ENCODE peak calls at places on chromosomes 12 and 14, in nine cellular contexts. Y is CD8-positive, alpha-beta memory T cell; R is SK-N-SH; S is activated T-helper 9 cell treated with anti-CD3 and anti-CD28 coated beads, Interleukin-2, amount 50 U/mL, for 16 hours; L is KG1; B is AG09309; V is D341Med; H is C1 segment of cervical spinal cord; D is activated T-cell treated with anti-CD3 and anti-CD28 coated beads for 1 hour. K is an unnamed sample.

GRCh38 chr14:54312166-54312801 is 84.5 kb upstream of the CDKN3 start:
- DNase-seq in Y (no peak), R (no peak), S (no peak), L (no peak), B (peak), V (no peak), H (no peak), D (no peak), K (no peak)

GRCh38 chr12:119169150-119169549 is 9.6 kb upstream of the HSPB8 start:
- DNase-seq in Y (no peak), R (no peak), S (no peak), L (no peak), B (no peak), V (no peak), H (no peak), D (no peak), K (no peak)

GRCh38 chr14:52923902-52924575 is 26.8 kb downstream of the FERMT2 start:
- DNase-seq in Y (no peak), R (no peak), S (no peak), L (no peak), B (no peak), V (no peak), H (no peak), D (no peak), K (no peak)

GRCh38 chr12:120089105-120089504 is 27.4 kb downstream of the RAB35 start:
- DNase-seq in Y (no peak), R (no peak), S (no peak), L (no peak), B (no peak), V (no peak), H (no peak), D (no peak), K (no peak)

GRCh38 chr12:108234155-108234554 is 105.0 kb downstream of the CMKLR1 start:
- DNase-seq in Y (no peak), R (peak), S (no peak), L (no peak), B (peak), V (peak), H (no peak), D (no peak), K (no peak)

GRCh38 chr12:104573-105081 is 38.1 kb downstream of the IQSEC3 start:
- DNase-seq in Y (no peak), R (no peak), S (no peak), L (no peak), B (no peak), V (peak), H (no peak), D (no peak), K (peak)

GRCh38 chr12:51840966-51841365 is 7.6 kb downstream of the FIGNL2 start:
- DNase-seq in Y (no peak), R (no peak), S (no peak), L (no peak), B (no peak), V (no peak), H (no peak), D (no peak), K (no peak)

GRCh38 chr14:73526036-73526984 is 10.6 kb upstream of the ACOT1 start:
- DNase-seq in Y (no peak), R (peak), S (no peak), L (no peak), B (no peak), V (peak), H (no peak), D (no peak), K (no peak)

GRCh38 chr14:36848213-36848612 is 186.6 kb downstream of the PAX9 start:
- DNase-seq in Y (no peak), R (no peak), S (no peak), L (no peak), B (no peak), V (no peak), H (no peak), D (no peak), K (no peak)

GRCh38 chr12:121579981-121580868 is 598 bp downstream of the KDM2B start:
- DNase-seq in Y (peak), R (peak), S (peak), L (peak), B (no peak), V (peak), H (peak), D (peak), K (peak)

GRCh38 chr12:53061404-53062010 is 11.6 kb downstream of the TNS2 start:
- DNase-seq in Y (no peak), R (no peak), S (no peak), L (no peak), B (no peak), V (no peak), H (no peak), D (no peak), K (no peak)

GRCh38 chr12:9273276-9273675 is 65.1 kb upstream of the PZP start:
- DNase-seq in Y (no peak), R (no peak), S (no peak), L (no peak), B (peak), V (no peak), H (no peak), D (no peak), K (no peak)

GRCh38 chr14:55448146-55448614 is 7.8 kb upstream of the TBPL2 start:
- DNase-seq in Y (no peak), R (no peak), S (no peak), L (no peak), B (peak), V (no peak), H (no peak), D (no peak), K (no peak)

GRCh38 chr12:120215766-120216735 is 15.1 kb upstream of the RPLP0 start:
- DNase-seq in Y (no peak), R (no peak), S (no peak), L (no peak), B (no peak), V (peak), H (no peak), D (no peak), K (no peak)

GRCh38 chr14:39097159-39097558 is 5.9 kb downstream of the SEC23A start:
- DNase-seq in Y (no peak), R (no peak), S (no peak), L (no peak), B (no peak), V (no peak), H (no peak), D (no peak), K (no peak)

GRCh38 chr14:104341532-104342434 is 203.4 kb downstream of the KIF26A start:
- DNase-seq in Y (no peak), R (peak), S (no peak), L (no peak), B (no peak), V (peak), H (no peak), D (no peak), K (no peak)

GRCh38 chr12:3365416-3366385 is 125.3 kb upstream of the PRMT8 start:
- DNase-seq in Y (no peak), R (peak), S (no peak), L (no peak), B (no peak), V (peak), H (no peak), D (no peak), K (no peak)

GRCh38 chr12:101823891-101824290 is 6.9 kb downstream of the GNPTAB start:
- DNase-seq in Y (peak), R (peak), S (peak), L (peak), B (no peak), V (peak), H (peak), D (peak), K (peak)

GRCh38 chr12:82225871-82226270 is 132.3 kb downstream of the CCDC59 start:
- DNase-seq in Y (no peak), R (no peak), S (no peak), L (no peak), B (no peak), V (no peak), H (no peak), D (no peak), K (no peak)

GRCh38 chr14:87334997-87335675 is 657.8 kb downstream of the GALC start:
- DNase-seq in Y (no peak), R (no peak), S (no peak), L (no peak), B (no peak), V (no peak), H (no peak), D (no peak), K (no peak)

GRCh38 chr12:111454716-111455447 is 49.2 kb downstream of the SH2B3 start:
- DNase-seq in Y (no peak), R (no peak), S (no peak), L (no peak), B (no peak), V (no peak), H (no peak), D (no peak), K (no peak)

GRCh38 chr12:85448548-85449139 is 168.6 kb downstream of the ALX1 start:
- DNase-seq in Y (no peak), R (peak), S (no peak), L (no peak), B (no peak), V (peak), H (no peak), D (no peak), K (no peak)

GRCh38 chr14:36223558-36223957 is 47.0 kb upstream of the PTCSC3 start:
- DNase-seq in Y (no peak), R (no peak), S (no peak), L (no peak), B (no peak), V (no peak), H (no peak), D (no peak), K (no peak)

GRCh38 chr12:55658635-55659391 is 22.1 kb downstream of the OR10P1 start:
- DNase-seq in Y (no peak), R (no peak), S (no peak), L (no peak), B (no peak), V (no peak), H (no peak), D (no peak), K (no peak)

GRCh38 chr12:51329742-51330141 is 5.8 kb upstream of the BIN2 start:
- DNase-seq in Y (no peak), R (no peak), S (no peak), L (no peak), B (no peak), V (no peak), H (no peak), D (no peak), K (no peak)

GRCh38 chr12:3117144-3117581 is 40.0 kb downstream of the TSPAN9 start:
- DNase-seq in Y (no peak), R (no peak), S (no peak), L (no peak), B (peak), V (no peak), H (no peak), D (no peak), K (no peak)

GRCh38 chr12:52202361-52203078 is 10.7 kb upstream of the KRT80 start:
- DNase-seq in Y (no peak), R (no peak), S (no peak), L (no peak), B (no peak), V (no peak), H (no peak), D (no peak), K (no peak)

GRCh38 chr12:130179621-130180020 is 17.4 kb downstream of the FZD10 start:
- DNase-seq in Y (no peak), R (no peak), S (no peak), L (no peak), B (no peak), V (no peak), H (no peak), D (no peak), K (no peak)

GRCh38 chr14:58428011-58428807 is 690 bp downstream of the KIAA0586 start:
- DNase-seq in Y (no peak), R (peak), S (no peak), L (peak), B (peak), V (peak), H (no peak), D (no peak), K (no peak)

GRCh38 chr14:104688755-104689619 is at the start of gene INF2:
- DNase-seq in Y (peak), R (peak), S (peak), L (no peak), B (no peak), V (peak), H (peak), D (peak), K (peak)

GRCh38 chr14:101196795-101197590 is 293.5 kb upstream of the RTL1 start:
- DNase-seq in Y (no peak), R (peak), S (no peak), L (no peak), B (no peak), V (peak), H (no peak), D (no peak), K (no peak)

GRCh38 chr12:12927211-12928079 is 24.5 kb downstream of the GPRC5D start:
- DNase-seq in Y (peak), R (peak), S (no peak), L (no peak), B (no peak), V (no peak), H (no peak), D (no peak), K (peak)

GRCh38 chr14:63654346-63654745 is 12.7 kb upstream of the WDR89 start:
- DNase-seq in Y (no peak), R (no peak), S (no peak), L (no peak), B (peak), V (no peak), H (no peak), D (no peak), K (no peak)

GRCh38 chr12:93805736-93806141 is 128.6 kb downstream of the CRADD start:
- DNase-seq in Y (no peak), R (no peak), S (no peak), L (no peak), B (no peak), V (no peak), H (no peak), D (no peak), K (no peak)

GRCh38 chr12:95701275-95701674 is 89.3 kb downstream of the NTN4 start:
- DNase-seq in Y (no peak), R (no peak), S (no peak), L (no peak), B (no peak), V (no peak), H (no peak), D (no peak), K (no peak)

GRCh38 chr14:33642080-33642479 is 308.8 kb downstream of the EGLN3 start:
- DNase-seq in Y (no peak), R (no peak), S (no peak), L (no peak), B (no peak), V (no peak), H (no peak), D (no peak), K (no peak)